ENCODE peak calls at places on chromosomes 5 and 9, in six cellular contexts. A is anterior cingulate cortex; G is C1 segment of cervical spinal cord; O is CD4-positive, CD25-positive, alpha-beta regulatory T cell; W is Right ventricle myocardium superior; B is mucosa of gallbladder. Z is an unnamed sample.

GRCh38 chr9:38208206-38208901 is 139.3 kb upstream of the SHB start:
- DNase-seq in A (no peak), G (no peak), O (no peak), W (no peak), B (peak; percentile 62), Z (no peak)

GRCh38 chr9:119284118-119284517 is 85.1 kb downstream of the BRINP1 start:
- DNase-seq in A (peak; percentile 7), G (no peak), O (no peak), W (no peak), B (no peak), Z (peak; percentile 65)

GRCh38 chr5:158119852-158120708 is 261.1 kb upstream of the CLINT1 start:
- DNase-seq in A (no peak), G (no peak), O (no peak), W (no peak), B (no peak), Z (no peak)

GRCh38 chr5:74897049-74897448 is 30.9 kb upstream of the FAM169A start:
- DNase-seq in A (no peak), G (no peak), O (no peak), W (no peak), B (no peak), Z (no peak)

GRCh38 chr9:83062653-83063527 is at the start of gene RASEF:
- DNase-seq in A (no peak), G (no peak), O (no peak), W (no peak), B (peak; percentile 79), Z (peak; percentile 84)

GRCh38 chr5:107874810-107875209 is 204.1 kb upstream of the EFNA5 start:
- DNase-seq in A (no peak), G (no peak), O (no peak), W (no peak), B (no peak), Z (no peak)

GRCh38 chr5:60350794-60351193 is 349.2 kb downstream of the DEPDC1B start:
- DNase-seq in A (no peak), G (no peak), O (no peak), W (no peak), B (peak; percentile 86), Z (no peak)

GRCh38 chr5:33166522-33166921 is 274.2 kb upstream of the TARS1 start:
- DNase-seq in A (no peak), G (no peak), O (no peak), W (peak; percentile 42), B (no peak), Z (peak; percentile 38)